ENCODE peak calls at places on chromosomes 3 and 15, in six cellular contexts. N is GM12878, W is K562, E is H1, X is HCT116, M is HepG2. Q is an unnamed sample.

GRCh38 chr3:174023445-174023844 is 625.9 kb downstream of the NLGN1 start:
- DNase-seq in M (no peak), W (no peak), N (no peak), E (no peak), X (no peak), Q (no peak)

GRCh38 chr3:151909720-151910405 is 36.4 kb downstream of the SUCNR1 start:
- DNase-seq in X (no peak), M (no peak), W (no peak), N (no peak), E (no peak), Q (no peak)

GRCh38 chr3:123119802-123120201 is 53.0 kb downstream of the PDIA5 start:
- DNase-seq in M (no peak), W (no peak), X (no peak), N (no peak), E (no peak), Q (no peak)

GRCh38 chr3:45631486-45631885 is 36.9 kb downstream of the LIMD1 start:
- DNase-seq in X (no peak), W (peak), N (no peak), E (no peak), M (no peak), Q (no peak)

GRCh38 chr3:138941259-138941885 is 5.6 kb downstream of the FOXL2 start:
- DNase-seq in E (no peak), N (no peak), X (peak), M (peak), W (peak), Q (no peak)

GRCh38 chr3:134933997-134934396 is 138.9 kb downstream of the EPHB1 start:
- DNase-seq in E (no peak), W (no peak), M (no peak), N (no peak), X (no peak), Q (no peak)

GRCh38 chr3:80285370-80285769 is 517.6 kb upstream of the ROBO1 start:
- DNase-seq in W (no peak), E (no peak), N (no peak), X (no peak), M (no peak), Q (no peak)

GRCh38 chr3:123749716-123750115 is 134.4 kb downstream of the MYLK start:
- DNase-seq in X (no peak), E (no peak), N (no peak), M (peak), W (no peak), Q (no peak)

GRCh38 chr15:76674883-76675282 is 230.3 kb downstream of the SCAPER start:
- DNase-seq in W (no peak), E (no peak), M (no peak), N (no peak), X (no peak), Q (no peak)

GRCh38 chr3:16069149-16069922 is 105.1 kb upstream of the GALNT15 start:
- DNase-seq in M (peak), W (no peak), N (no peak), E (no peak), X (no peak), Q (no peak)

GRCh38 chr3:143040264-143040879 is 39.0 kb downstream of the U2SURP start:
- DNase-seq in M (no peak), W (no peak), E (no peak), X (no peak), N (no peak), Q (peak)
- TF ChIP-seq ZNF274 in M (no peak), W (no peak), E (no peak), X (no peak), N (no peak), Q (no peak)

GRCh38 chr15:73915085-73915484 is 11.2 kb upstream of the LOXL1 start:
- DNase-seq in X (no peak), W (no peak), M (no peak), E (no peak), N (no peak), Q (no peak)
- TF ChIP-seq ZNF274 in X (no peak), W (no peak), M (no peak), E (no peak), N (no peak), Q (no peak)

DNA sequence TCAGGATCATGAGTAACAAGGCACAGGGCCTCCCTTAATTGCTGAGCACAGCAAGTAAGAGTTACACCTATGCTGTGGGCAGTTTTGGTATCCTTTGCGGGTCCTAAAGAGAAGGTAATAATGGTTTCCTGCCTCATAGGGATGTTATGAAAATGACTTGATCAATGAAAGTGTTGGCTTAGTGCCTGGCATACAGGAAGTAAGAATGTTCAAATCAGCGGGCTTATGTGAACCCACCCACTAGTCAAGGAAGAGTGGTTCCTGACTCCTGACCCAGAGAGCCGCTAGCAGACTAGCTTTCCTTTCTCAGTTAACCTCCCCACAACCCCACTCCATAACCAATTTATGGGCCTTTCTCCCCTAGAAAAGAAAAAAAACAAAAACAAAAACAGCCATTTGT is 5.2 kb upstream of the ADAMTS9 start:
- DNase-seq in W (no peak), X (no peak), N (no peak), M (no peak), E (no peak), Q (no peak)
- TF ChIP-seq ZNF274 in W (no peak), X (no peak), N (no peak), M (no peak), E (no peak), Q (no peak)

DNA sequence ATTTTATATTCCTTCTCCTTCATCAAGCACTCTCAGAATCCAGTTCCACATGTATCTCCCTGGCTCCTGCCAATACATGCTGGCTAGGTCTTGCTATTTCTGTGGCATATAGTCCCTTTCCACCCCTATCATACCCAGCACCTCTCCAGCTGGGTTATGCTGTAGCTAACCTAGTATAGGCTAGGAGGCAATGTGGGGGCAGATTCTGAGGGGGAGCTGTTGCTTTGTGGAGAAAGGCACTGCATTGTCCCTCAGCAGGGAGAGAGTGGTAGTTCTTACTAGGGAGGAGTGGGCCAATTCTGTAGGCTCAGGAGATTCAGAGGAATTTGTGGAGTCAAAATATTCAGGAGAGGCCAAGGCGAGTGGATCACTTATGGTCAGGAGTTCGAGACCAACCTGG is 39.4 kb upstream of the UBL7 start:
- DNase-seq in W (no peak), M (no peak), N (no peak), X (no peak), E (no peak), Q (no peak)
- TF ChIP-seq ZNF274 in W (no peak), M (no peak), N (no peak), X (no peak), E (no peak), Q (no peak)

DNA sequence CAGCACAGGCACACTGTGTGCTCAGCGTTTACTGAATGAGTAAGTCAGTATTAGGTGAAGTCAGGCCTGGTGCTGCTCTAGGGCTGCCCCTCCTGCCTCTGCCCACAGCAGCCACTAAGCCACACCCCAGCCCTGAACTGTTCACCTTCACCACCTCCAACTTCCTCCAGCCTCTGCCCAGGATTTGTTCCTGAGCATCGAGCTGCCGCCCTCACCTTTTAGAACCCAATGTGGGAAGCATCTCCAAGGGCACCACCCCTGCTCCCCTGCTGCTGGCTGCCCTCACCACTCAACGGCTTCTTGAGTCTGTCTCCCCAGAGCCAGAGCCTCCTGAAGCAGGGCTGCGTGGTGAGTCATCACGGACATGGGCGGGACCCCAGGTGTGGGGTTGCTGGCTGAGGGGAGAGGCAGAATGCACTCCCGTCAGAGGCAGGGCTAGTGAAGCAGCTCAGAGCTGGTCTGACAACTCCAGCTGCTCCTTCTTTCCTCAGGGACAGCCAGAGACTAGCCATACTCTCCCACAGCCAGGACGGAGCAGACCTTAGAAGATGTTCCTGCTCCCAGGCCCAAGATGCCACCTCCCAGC is 5.8 kb downstream of the HYAL2 start:
- DNase-seq in E (no peak), W (peak), M (no peak), X (peak), N (no peak), Q (no peak)
- TF ChIP-seq ZNF274 in E (no peak), W (no peak), M (no peak), X (no peak), N (no peak), Q (no peak)

DNA sequence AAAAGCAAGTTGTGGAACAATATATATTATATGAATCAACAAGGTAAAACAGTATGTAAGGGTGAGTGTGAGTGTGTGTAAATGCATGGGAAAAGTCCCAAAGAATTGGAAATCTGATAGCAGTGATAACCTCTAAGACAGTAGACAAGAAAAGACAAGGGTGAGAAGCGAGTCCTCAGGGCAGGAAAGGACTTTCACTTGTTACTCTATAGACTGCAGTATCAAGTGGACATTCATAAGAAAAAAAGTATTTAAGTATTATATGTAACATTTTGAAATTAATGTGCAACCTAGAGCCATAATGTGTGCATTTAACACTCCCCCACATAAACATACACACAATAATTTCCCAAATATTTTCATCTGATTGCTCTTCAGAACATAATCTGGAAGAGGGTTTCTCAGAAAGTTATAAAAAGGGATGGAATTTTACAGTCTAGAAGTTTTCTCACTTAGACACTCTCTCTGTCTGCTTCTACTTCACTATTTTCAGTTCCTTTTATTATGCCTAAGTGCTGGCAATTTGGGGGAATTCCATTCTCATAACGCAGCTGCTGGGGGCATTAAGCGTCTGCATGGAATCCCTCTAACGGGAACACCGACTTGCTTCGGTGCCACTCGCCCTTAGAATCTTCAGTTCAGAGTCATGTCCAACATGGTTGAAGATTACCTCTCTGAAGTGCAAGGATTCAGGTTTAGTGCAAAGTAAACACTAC is 50.0 kb upstream of the CDIN1 start:
- DNase-seq in X (no peak), M (no peak), W (no peak), E (no peak), N (peak), Q (no peak)
- TF ChIP-seq ZNF274 in X (no peak), M (no peak), W (no peak), E (no peak), N (no peak), Q (no peak)